ENCODE peak calls at places on chromosomes 5 and 9, in five cellular contexts. R, W, Y, Z and I are unnamed samples.

GRCh38 chr9:104748359-104749031 is 1.0 kb downstream of the NIPSNAP3A start:
- DNase-seq in R (peak; percentile 13), W (no peak), Y (peak; percentile 3), Z (no peak), I (no peak)

GRCh38 chr5:149799119-149799623 is 69.1 kb downstream of the PPARGC1B start:
- DNase-seq in R (peak; percentile 90), W (no peak), Y (no peak), Z (peak; percentile 63), I (no peak)

GRCh38 chr5:15902050-15902449 is 277.5 kb downstream of the MARCHF11 start:
- DNase-seq in R (no peak), W (no peak), Y (no peak), Z (no peak), I (no peak)

GRCh38 chr5:118253401-118254061 is 734.8 kb downstream of the DTWD2 start:
- DNase-seq in R (no peak), W (no peak), Y (no peak), Z (no peak), I (no peak)

GRCh38 chr5:6808462-6808861 is 95.2 kb downstream of the TENT4A start:
- DNase-seq in R (no peak), W (no peak), Y (no peak), Z (no peak), I (no peak)

GRCh38 chr9:73979894-73980264 is 517.3 kb upstream of the RORB start:
- DNase-seq in R (no peak), W (no peak), Y (no peak), Z (no peak), I (no peak)

GRCh38 chr5:107428303-107428761 is 242.4 kb downstream of the EFNA5 start:
- DNase-seq in R (no peak), W (no peak), Y (no peak), Z (no peak), I (no peak)

GRCh38 chr9:92977279-92977678 is 30.0 kb downstream of the FGD3 start:
- DNase-seq in R (no peak), W (peak; percentile 12), Y (no peak), Z (no peak), I (no peak)

GRCh38 chr9:126152622-126153362 is 173.8 kb upstream of the MVB12B start:
- DNase-seq in R (no peak), W (peak; percentile 3), Y (no peak), Z (no peak), I (no peak)

GRCh38 chr5:44292736-44293135 is 96.5 kb downstream of the FGF10 start:
- DNase-seq in R (no peak), W (no peak), Y (no peak), Z (no peak), I (no peak)

GRCh38 chr5:147691134-147691533 is 91.4 kb downstream of the JAKMIP2 start:
- DNase-seq in R (no peak), W (no peak), Y (no peak), Z (no peak), I (no peak)

GRCh38 chr5:77640577-77641396 is 2.3 kb upstream of the OTP start:
- DNase-seq in R (no peak), W (no peak), Y (peak; percentile 51), Z (no peak), I (no peak)

GRCh38 chr9:94867842-94868312 is 141.4 kb downstream of the AOPEP start:
- DNase-seq in R (peak; percentile 98), W (no peak), Y (no peak), Z (no peak), I (no peak)

GRCh38 chr9:1049641-1050040 is 516 bp upstream of the DMRT2 start:
- DNase-seq in R (no peak), W (no peak), Y (no peak), Z (no peak), I (no peak)

GRCh38 chr9:109471994-109472393 is 26.1 kb downstream of the PTPN3 start:
- DNase-seq in R (no peak), W (no peak), Y (no peak), Z (no peak), I (no peak)

GRCh38 chr5:56278267-56278826 is 45.2 kb upstream of the ANKRD55 start:
- DNase-seq in R (peak; percentile 98), W (no peak), Y (peak; percentile 23), Z (no peak), I (no peak)

GRCh38 chr5:73176250-73176649 is 3.3 kb downstream of the TMEM174 start:
- DNase-seq in R (no peak), W (no peak), Y (no peak), Z (no peak), I (no peak)

GRCh38 chr9:3332802-3333201 is 193.0 kb downstream of the RFX3 start:
- DNase-seq in R (no peak), W (no peak), Y (no peak), Z (no peak), I (no peak)

GRCh38 chr9:36470891-36471290 is 70.8 kb upstream of the RNF38 start:
- DNase-seq in R (peak; percentile 71), W (peak; percentile 81), Y (no peak), Z (peak; percentile 68), I (no peak)

GRCh38 chr9:136927343-136928261 is 16.9 kb downstream of the FBXW5 start:
- DNase-seq in R (peak; percentile 28), W (no peak), Y (no peak), Z (no peak), I (no peak)

GRCh38 chr9:6632516-6633328 is 12.8 kb downstream of the GLDC start:
- DNase-seq in R (no peak), W (peak; percentile 92), Y (peak; percentile 52), Z (no peak), I (no peak)

GRCh38 chr9:15403155-15403554 is 19.5 kb upstream of the SNAPC3 start:
- DNase-seq in R (no peak), W (no peak), Y (peak; percentile 95), Z (no peak), I (no peak)

GRCh38 chr5:27328480-27328879 is 290.1 kb upstream of the CDH9 start:
- DNase-seq in R (peak; percentile 93), W (no peak), Y (no peak), Z (no peak), I (no peak)

GRCh38 chr9:93898026-93898425 is 57.1 kb downstream of the BARX1 start:
- DNase-seq in R (no peak), W (no peak), Y (no peak), Z (no peak), I (no peak)

GRCh38 chr9:128275198-128276007 is at the start of gene GOLGA2:
- DNase-seq in R (peak; percentile 76), W (peak; percentile 84), Y (peak; percentile 73), Z (peak; percentile 27), I (peak; percentile 20)

GRCh38 chr5:133890776-133891280 is 77.6 kb downstream of the C5orf15 start:
- DNase-seq in R (no peak), W (no peak), Y (no peak), Z (no peak), I (no peak)

GRCh38 chr5:137453476-137454080 is 45.5 kb downstream of the SPOCK1 start:
- DNase-seq in R (peak; percentile 51), W (no peak), Y (peak; percentile 89), Z (no peak), I (peak; percentile 36)

DNA sequence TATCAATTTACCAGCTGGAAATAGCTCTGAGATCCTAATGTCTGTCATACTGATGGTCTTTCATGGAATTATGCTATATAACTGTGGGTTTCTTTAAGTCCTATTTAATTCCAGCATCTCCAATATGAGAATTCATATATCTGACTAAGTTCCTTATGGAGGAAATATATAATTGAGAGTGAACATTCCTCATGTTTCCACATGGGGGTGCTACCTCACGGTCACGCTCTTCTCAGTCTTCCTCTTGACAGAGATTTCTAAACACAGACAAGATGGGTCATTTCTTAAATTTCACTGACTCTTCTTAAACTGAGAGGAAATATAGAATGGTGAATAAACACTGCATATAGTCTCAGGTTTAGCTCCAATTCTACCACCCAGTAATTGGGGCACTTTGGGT is 212.1 kb downstream of the SLF1 start:
- DNase-seq in R (no peak), W (no peak), Y (peak; percentile 54), Z (no peak), I (no peak)
- TF ChIP-seq CTCF in R (peak; percentile 11), W (peak; percentile 12), Y (peak; percentile 73), Z (peak; percentile 18), I (peak; percentile 70)

GRCh38 chr5:122492675-122493074 is 180.6 kb downstream of the SNCAIP start:
- DNase-seq in R (no peak), W (no peak), Y (peak; percentile 76), Z (no peak), I (no peak)
- TF ChIP-seq CTCF in R (peak; percentile 34), W (peak; percentile 17), Y (peak; percentile 65), Z (peak; percentile 24), I (no peak)

DNA sequence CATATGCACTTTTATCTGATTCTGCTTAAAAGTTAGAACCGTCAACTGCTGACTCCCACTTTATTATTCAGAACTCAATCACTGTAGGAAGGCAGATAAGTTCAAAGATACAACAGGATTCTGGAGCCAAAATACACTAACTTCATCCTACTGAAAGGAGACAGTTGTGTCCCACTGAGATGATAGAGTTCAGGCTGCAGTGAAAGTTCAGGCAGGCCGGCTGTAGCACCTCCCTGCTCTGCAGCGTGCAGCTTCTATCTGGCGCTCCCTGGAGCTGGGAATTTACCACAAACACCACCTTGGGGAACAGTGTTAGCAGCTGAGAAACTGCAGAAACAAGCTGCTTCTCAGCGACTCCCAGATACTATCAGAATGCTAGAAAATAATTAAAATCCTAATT is 52.5 kb upstream of the CNTLN start:
- DNase-seq in R (peak; percentile 60), W (no peak), Y (peak; percentile 71), Z (no peak), I (peak; percentile 16)
- TF ChIP-seq CTCF in R (peak; percentile 25), W (no peak), Y (peak; percentile 30), Z (no peak), I (no peak)

GRCh38 chr5:166961938-166962337 is 1329.5 kb upstream of the WWC1 start:
- DNase-seq in R (no peak), W (no peak), Y (no peak), Z (no peak), I (no peak)

GRCh38 chr5:166962470-166962869 is 1329.0 kb upstream of the WWC1 start:
- DNase-seq in R (no peak), W (no peak), Y (peak; percentile 22), Z (no peak), I (no peak)

GRCh38 chr5:166957763-166958162 is 1333.7 kb upstream of the WWC1 start:
- DNase-seq in R (no peak), W (no peak), Y (no peak), Z (no peak), I (no peak)

GRCh38 chr5:166961028-166961427 is 1330.4 kb upstream of the WWC1 start:
- DNase-seq in R (peak; percentile 0), W (no peak), Y (peak; percentile 48), Z (no peak), I (no peak)
- TF ChIP-seq CTCF in R (peak; percentile 28), W (no peak), Y (peak; percentile 73), Z (peak; percentile 18), I (peak; percentile 48)